ENCODE peak calls at places on chromosomes 6 and 20, in nine cellular contexts. B is iPS-NIHi11, C is IMR-90, M is HEK293T, G is fibroblast of pulmonary artery, A is tibial nerve, P is neural crest cell, H is progenitor cell of endocrine pancreas, O is HuH-7.5. Y is an unnamed sample.

GRCh38 chr6:157763129-157763893 is 59.7 kb upstream of the SNX9 start:
- DNase-seq in B (peak), C (peak), M (no peak), G (peak), A (no peak), P (no peak), H (no peak), O (peak), Y (no peak)

GRCh38 chr6:150681992-150682391 is 82.3 kb downstream of the PLEKHG1 start:
- DNase-seq in B (no peak), C (no peak), M (no peak), G (no peak), A (no peak), P (no peak), H (no peak), O (no peak), Y (no peak)

GRCh38 chr20:25087186-25087929 is 5.4 kb upstream of the VSX1 start:
- DNase-seq in B (no peak), C (no peak), M (no peak), G (no peak), A (no peak), P (no peak), H (no peak), O (peak), Y (no peak)

GRCh38 chr6:105849741-105850140 is 236.4 kb upstream of the PRDM1 start:
- DNase-seq in B (no peak), C (peak), M (no peak), G (no peak), A (no peak), P (no peak), H (no peak), O (no peak), Y (no peak)

GRCh38 chr6:142816024-142816423 is 129.0 kb downstream of the HIVEP2 start:
- DNase-seq in B (no peak), C (peak), M (no peak), G (no peak), A (no peak), P (no peak), H (no peak), O (no peak), Y (no peak)

GRCh38 chr6:52359403-52359802 is 2.5 kb upstream of the PAQR8 start:
- DNase-seq in B (no peak), C (peak), M (no peak), G (no peak), A (no peak), P (no peak), H (no peak), O (no peak), Y (no peak)

GRCh38 chr20:1637755-1638154 is 17.9 kb upstream of the SIRPB1 start:
- DNase-seq in B (no peak), C (no peak), M (no peak), G (no peak), A (no peak), P (no peak), H (no peak), O (no peak), Y (no peak)

GRCh38 chr20:10673176-10673830 is 496 bp downstream of the JAG1 start:
- DNase-seq in B (peak), C (no peak), M (peak), G (no peak), A (no peak), P (peak), H (peak), O (no peak), Y (no peak)

GRCh38 chr6:437042-437402 is 45.5 kb downstream of the IRF4 start:
- DNase-seq in B (no peak), C (peak), M (no peak), G (no peak), A (no peak), P (no peak), H (no peak), O (no peak), Y (no peak)

GRCh38 chr20:17449039-17449438 is 82.1 kb downstream of the BFSP1 start:
- DNase-seq in B (peak), C (no peak), M (no peak), G (no peak), A (no peak), P (no peak), H (no peak), O (no peak), Y (no peak)

GRCh38 chr6:36318690-36319435 is 17.8 kb downstream of the BNIP5 start:
- DNase-seq in B (no peak), C (no peak), M (no peak), G (no peak), A (no peak), P (no peak), H (no peak), O (no peak), Y (no peak)

GRCh38 chr20:48679603-48680002 is 148.2 kb downstream of the PREX1 start:
- DNase-seq in B (peak), C (no peak), M (peak), G (no peak), A (no peak), P (no peak), H (no peak), O (peak), Y (no peak)

GRCh38 chr6:32168350-32168749 is 4.0 kb downstream of the EGFL8 start:
- DNase-seq in B (no peak), C (no peak), M (no peak), G (no peak), A (no peak), P (no peak), H (no peak), O (no peak), Y (no peak)

GRCh38 chr6:52522151-52522626 is 54.7 kb downstream of the TRAM2 start:
- DNase-seq in B (no peak), C (peak), M (no peak), G (peak), A (peak), P (no peak), H (no peak), O (no peak), Y (no peak)

GRCh38 chr6:100134703-100135102 is 140.7 kb upstream of the MCHR2 start:
- DNase-seq in B (no peak), C (peak), M (no peak), G (peak), A (no peak), P (no peak), H (no peak), O (no peak), Y (no peak)

GRCh38 chr6:17867880-17868279 is 119.6 kb downstream of the KIF13A start:
- DNase-seq in B (no peak), C (peak), M (no peak), G (peak), A (no peak), P (no peak), H (no peak), O (no peak), Y (no peak)

GRCh38 chr6:137589067-137589848 is 95.1 kb upstream of the OLIG3 start:
- DNase-seq in B (peak), C (peak), M (peak), G (peak), A (no peak), P (no peak), H (no peak), O (peak), Y (peak)

GRCh38 chr6:89369009-89369408 is 16.5 kb upstream of the UBE2J1 start:
- DNase-seq in B (peak), C (peak), M (peak), G (peak), A (no peak), P (no peak), H (no peak), O (no peak), Y (peak)

GRCh38 chr20:1945134-1945618 is 48.7 kb downstream of the PDYN start:
- DNase-seq in B (no peak), C (no peak), M (no peak), G (peak), A (peak), P (no peak), H (no peak), O (no peak), Y (no peak)

GRCh38 chr6:100304575-100304974 is 160.1 kb downstream of the SIM1 start:
- DNase-seq in B (no peak), C (no peak), M (peak), G (peak), A (no peak), P (no peak), H (no peak), O (no peak), Y (no peak)

GRCh38 chr6:2196079-2196679 is 49.2 kb downstream of the GMDS start:
- DNase-seq in B (peak), C (peak), M (peak), G (peak), A (no peak), P (peak), H (no peak), O (peak), Y (no peak)

GRCh38 chr6:167937948-167938911 is 59.2 kb upstream of the KIF25 start:
- DNase-seq in B (no peak), C (no peak), M (no peak), G (no peak), A (no peak), P (no peak), H (no peak), O (no peak), Y (no peak)

GRCh38 chr6:107823047-107823557 is 1.0 kb downstream of the SCML4 start:
- DNase-seq in B (no peak), C (no peak), M (no peak), G (no peak), A (no peak), P (no peak), H (no peak), O (no peak), Y (no peak)

GRCh38 chr20:59955131-59955796 is 3.0 kb upstream of the CDH26 start:
- DNase-seq in B (peak), C (no peak), M (peak), G (no peak), A (no peak), P (no peak), H (no peak), O (peak), Y (no peak)

GRCh38 chr20:46967647-46968046 is 73.0 kb downstream of the EYA2 start:
- DNase-seq in B (no peak), C (no peak), M (no peak), G (no peak), A (no peak), P (no peak), H (no peak), O (no peak), Y (no peak)

GRCh38 chr6:24666097-24666615 is 543 bp downstream of the TDP2 start:
- DNase-seq in B (peak), C (peak), M (peak), G (peak), A (no peak), P (no peak), H (peak), O (no peak), Y (no peak)

GRCh38 chr6:88368071-88368787 is 202.1 kb upstream of the CNR1 start:
- DNase-seq in B (no peak), C (no peak), M (no peak), G (peak), A (no peak), P (no peak), H (no peak), O (no peak), Y (no peak)

GRCh38 chr6:47414517-47415167 is 62.9 kb upstream of the CD2AP start:
- DNase-seq in B (no peak), C (peak), M (no peak), G (peak), A (no peak), P (no peak), H (no peak), O (no peak), Y (no peak)

GRCh38 chr6:5302220-5302946 is 41.1 kb downstream of the FARS2 start:
- DNase-seq in B (no peak), C (peak), M (no peak), G (no peak), A (no peak), P (no peak), H (no peak), O (no peak), Y (no peak)

GRCh38 chr6:73610444-73611275 is 43.1 kb downstream of the SLC17A5 start:
- DNase-seq in B (peak), C (peak), M (no peak), G (peak), A (no peak), P (no peak), H (no peak), O (no peak), Y (no peak)

Y was measured in AG04450.